ENCODE peak calls at places on chromosomes 16 and 17, in five cellular contexts. U is fibroblast of lung, E is fibroblast of mammary gland, Z is uterus, K is endodermal cell. D is an unnamed sample.

GRCh38 chr17:50712641-50713296 is 5.1 kb upstream of the ANKRD40 start:
- DNase-seq in U (no peak), E (no peak), Z (no peak), K (peak; percentile 60), D (no peak)

GRCh38 chr16:7628981-7629380 is 296.3 kb downstream of the RBFOX1 start:
- DNase-seq in U (no peak), E (no peak), Z (no peak), K (no peak), D (no peak)

GRCh38 chr17:55295411-55296170 is 30.8 kb downstream of the HLF start:
- DNase-seq in U (peak; percentile 27), E (peak; percentile 55), Z (peak; percentile 61), K (peak; percentile 93), D (peak; percentile 71)

GRCh38 chr17:58325976-58326468 is 2.6 kb downstream of the TSPOAP1 start:
- DNase-seq in U (no peak), E (no peak), Z (no peak), K (peak; percentile 72), D (no peak)

GRCh38 chr16:56311208-56312027 is 113.9 kb downstream of the AMFR start:
- DNase-seq in U (no peak), E (no peak), Z (no peak), K (peak; percentile 67), D (no peak)

GRCh38 chr16:68503334-68503733 is 35.8 kb upstream of the ZFP90 start:
- DNase-seq in U (no peak), E (peak; percentile 28), Z (no peak), K (no peak), D (no peak)

GRCh38 chr17:79678856-79679255 is 51.9 kb upstream of the ENPP7 start:
- DNase-seq in U (no peak), E (no peak), Z (no peak), K (no peak), D (no peak)

GRCh38 chr16:79037429-79038373 is 562.8 kb downstream of the MAF start:
- DNase-seq in U (no peak), E (no peak), Z (no peak), K (peak; percentile 13), D (no peak)

GRCh38 chr17:55062921-55063320 is 94.4 kb downstream of the STXBP4 start:
- DNase-seq in U (peak; percentile 82), E (peak; percentile 21), Z (no peak), K (no peak), D (no peak)

GRCh38 chr16:16073884-16074781 is 124.7 kb downstream of the ABCC1 start:
- DNase-seq in U (peak; percentile 97), E (peak; percentile 46), Z (no peak), K (peak; percentile 80), D (no peak)

GRCh38 chr17:50106393-50107131 is 11.4 kb downstream of the PDK2 start:
- DNase-seq in U (no peak), E (no peak), Z (no peak), K (no peak), D (no peak)

GRCh38 chr16:29862383-29862883 is 593 bp downstream of the CDIPT start:
- DNase-seq in U (no peak), E (no peak), Z (no peak), K (no peak), D (no peak)

GRCh38 chr16:11329080-11329491 is 16.2 kb upstream of the RMI2 start:
- DNase-seq in U (peak; percentile 50), E (peak; percentile 51), Z (no peak), K (peak; percentile 70), D (peak; percentile 63)

GRCh38 chr16:88892065-88892464 is 25.6 kb upstream of the PABPN1L start:
- DNase-seq in U (no peak), E (no peak), Z (no peak), K (no peak), D (no peak)

GRCh38 chr17:72287586-72287985 is 166.8 kb downstream of the SOX9 start:
- DNase-seq in U (no peak), E (no peak), Z (no peak), K (no peak), D (no peak)

GRCh38 chr17:45261577-45262515 is at the start of gene SPATA32:
- DNase-seq in U (peak; percentile 19), E (no peak), Z (peak; percentile 52), K (peak; percentile 89), D (peak; percentile 81)

GRCh38 chr17:61335105-61335844 is 64.4 kb upstream of the TBX2 start:
- DNase-seq in U (peak; percentile 82), E (peak; percentile 86), Z (no peak), K (no peak), D (no peak)

GRCh38 chr17:29256735-29257466 is 10.2 kb downstream of the CRYBA1 start:
- DNase-seq in U (peak; percentile 78), E (peak; percentile 54), Z (no peak), K (no peak), D (no peak)

GRCh38 chr17:12282056-12282455 is 261.4 kb downstream of the MAP2K4 start:
- DNase-seq in U (peak; percentile 37), E (peak; percentile 69), Z (no peak), K (no peak), D (no peak)

GRCh38 chr16:12362482-12363458 is 386.2 kb downstream of the SNX29 start:
- DNase-seq in U (peak; percentile 46), E (peak; percentile 25), Z (peak; percentile 61), K (no peak), D (no peak)

DNA sequence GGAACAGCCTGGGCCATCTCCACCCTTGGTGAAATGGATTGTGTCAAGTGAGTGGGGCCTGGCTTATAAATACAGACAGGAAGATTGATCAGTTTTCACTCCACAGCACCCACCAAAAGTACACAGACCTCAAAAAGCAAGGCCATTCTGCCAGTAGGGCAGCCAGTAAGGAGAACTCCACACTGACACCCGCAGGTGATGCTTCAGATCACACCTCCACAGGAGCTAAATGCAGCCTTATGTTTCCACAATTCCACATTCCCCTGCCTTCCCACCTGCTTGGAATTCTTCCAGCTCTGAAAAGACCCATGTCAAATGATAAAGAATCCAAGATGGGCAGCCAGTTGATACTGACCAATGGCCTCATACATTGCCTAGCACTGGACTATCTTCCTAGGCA is 191.1 kb downstream of the ZFHX3 start:
- DNase-seq in U (no peak), E (peak; percentile 30), Z (no peak), K (peak; percentile 82), D (peak; percentile 53)
- TF ChIP-seq CTCF in U (no peak), E (peak; percentile 40), Z (no peak), K (peak; percentile 79), D (peak; percentile 47)

DNA sequence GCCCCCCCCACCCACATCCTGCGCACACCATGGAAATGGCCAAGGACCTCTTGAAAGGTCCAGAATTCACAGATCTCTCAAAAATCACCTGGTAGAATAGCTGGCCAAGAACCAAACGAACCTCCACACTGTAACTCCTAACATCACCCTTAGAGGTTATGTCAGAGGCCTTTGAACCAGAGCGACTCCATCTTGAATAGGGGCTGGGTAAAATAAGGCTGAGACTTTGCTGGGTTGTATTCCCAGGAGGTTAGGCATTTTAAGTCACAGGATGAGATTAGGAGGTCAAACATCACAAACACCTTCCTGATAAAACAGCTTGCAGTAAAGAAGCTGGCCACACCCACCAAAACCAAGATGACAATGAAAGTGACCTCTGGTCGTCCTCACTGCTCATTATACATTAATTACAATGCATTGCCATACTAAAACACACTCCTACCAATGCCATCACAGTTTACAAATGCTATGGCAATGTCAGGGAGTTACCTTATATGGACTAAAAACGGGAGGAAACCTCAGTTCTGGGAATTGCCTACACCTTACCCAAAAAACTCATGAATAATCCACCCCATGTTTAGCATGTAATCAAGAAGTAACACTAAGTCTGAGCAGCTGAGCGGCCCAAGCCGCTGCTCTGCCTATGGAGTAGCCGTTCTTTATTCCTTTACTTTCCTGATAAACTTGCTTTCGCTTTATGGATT is 34.7 kb downstream of the SYCE1L start:
- DNase-seq in U (no peak), E (no peak), Z (no peak), K (no peak), D (no peak)
- TF ChIP-seq CTCF in U (no peak), E (no peak), Z (no peak), K (no peak), D (no peak)

GRCh38 chr16:87316923-87317765 is at the start of gene C16orf95:
- DNase-seq in U (peak; percentile 93), E (peak; percentile 93), Z (peak; percentile 96), K (peak; percentile 99), D (peak; percentile 99)
- TF ChIP-seq CTCF in U (peak; percentile 53), E (peak; percentile 64), Z (peak; percentile 66), K (peak; percentile 71), D (peak; percentile 58)

DNA sequence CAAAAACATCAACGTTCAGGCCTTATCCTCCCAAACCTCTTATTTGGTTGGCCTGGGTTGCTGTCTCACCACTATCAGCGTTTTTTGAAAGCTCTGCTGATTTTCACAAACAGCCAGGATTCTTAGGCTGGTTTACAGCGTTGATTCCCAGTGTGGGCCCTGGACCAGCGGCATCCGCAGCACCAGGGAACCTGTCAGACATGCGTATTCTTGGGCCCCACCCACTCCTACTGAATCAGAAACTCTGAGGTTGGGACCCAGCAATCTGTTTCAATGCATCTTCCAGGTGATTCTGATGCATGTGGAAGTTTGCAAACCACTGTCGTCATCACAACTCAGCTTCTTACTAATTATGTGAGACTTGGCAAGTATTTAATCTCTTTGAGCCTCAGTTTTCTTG is 58.5 kb downstream of the RGS9 start:
- DNase-seq in U (no peak), E (no peak), Z (no peak), K (peak; percentile 76), D (no peak)
- TF ChIP-seq CTCF in U (no peak), E (no peak), Z (no peak), K (no peak), D (no peak)

GRCh38 chr16:6341993-6342392 is 990.7 kb upstream of the RBFOX1 start:
- DNase-seq in U (no peak), E (no peak), Z (no peak), K (peak; percentile 58), D (no peak)

GRCh38 chr16:6343157-6343556 is 989.5 kb upstream of the RBFOX1 start:
- DNase-seq in U (no peak), E (no peak), Z (no peak), K (no peak), D (no peak)

GRCh38 chr16:6349725-6350124 is 982.9 kb upstream of the RBFOX1 start:
- DNase-seq in U (no peak), E (no peak), Z (no peak), K (no peak), D (no peak)

GRCh38 chr16:6345090-6345489 is 987.6 kb upstream of the RBFOX1 start:
- DNase-seq in U (no peak), E (no peak), Z (no peak), K (no peak), D (no peak)
- TF ChIP-seq CTCF in U (no peak), E (no peak), Z (no peak), K (peak; percentile 61), D (no peak)

DNA sequence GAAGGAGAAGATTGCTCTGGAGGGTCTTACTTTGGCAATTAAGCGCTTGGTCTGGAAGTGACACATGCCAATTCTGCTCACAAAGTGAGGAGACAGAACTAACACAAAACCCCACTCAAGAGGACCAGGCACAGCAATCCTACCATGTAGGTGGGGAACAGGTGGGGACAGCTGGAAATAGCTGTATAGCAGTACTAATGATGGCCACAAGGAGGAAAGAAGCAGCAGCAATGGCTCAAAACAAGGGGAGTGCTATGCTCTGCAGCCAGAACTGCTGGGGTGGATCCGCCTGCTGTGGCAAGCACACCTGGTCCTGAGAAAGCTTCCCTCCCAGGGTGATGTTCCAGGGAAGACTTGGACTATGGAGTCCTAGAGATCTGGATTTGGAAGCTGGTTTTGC is 17.0 kb upstream of the TMEM132E start:
- DNase-seq in U (no peak), E (no peak), Z (no peak), K (peak; percentile 82), D (no peak)
- TF ChIP-seq CTCF in U (peak; percentile 18), E (peak; percentile 21), Z (no peak), K (peak; percentile 79), D (no peak)

D was measured in GM10248.